ENCODE peak calls at places on chromosomes 16 and 17, in four cellular contexts. B, L, W and O are unnamed samples.

GRCh38 chr16:85308585-85309540 is 196.6 kb upstream of the CIBAR2 start:
- DNase-seq in B (no peak), L (no peak), W (no peak), O (no peak)

GRCh38 chr16:83100679-83101078 is 473.9 kb downstream of the CDH13 start:
- DNase-seq in B (no peak), W (no peak), L (no peak), O (no peak)

GRCh38 chr17:46889992-46890564 is 32.9 kb upstream of the GOSR2 start:
- DNase-seq in W (no peak), L (no peak), B (no peak), O (no peak)

GRCh38 chr17:5942687-5943086 is 127.5 kb upstream of the WSCD1 start:
- DNase-seq in L (no peak), B (no peak), W (no peak), O (no peak)

GRCh38 chr16:70767377-70768204 is 33.4 kb downstream of the VAC14 start:
- DNase-seq in B (no peak), W (no peak), L (no peak), O (no peak)

GRCh38 chr17:55693244-55694216 is 29.1 kb downstream of the TMEM100 start:
- DNase-seq in W (no peak), B (no peak), L (no peak), O (no peak)

GRCh38 chr17:50682938-50683337 is 24.8 kb downstream of the ANKRD40 start:
- DNase-seq in B (no peak), L (no peak), W (no peak), O (no peak)

GRCh38 chr17:72850410-72850809 is 242.1 kb downstream of the SLC39A11 start:
- DNase-seq in W (no peak), B (peak), L (no peak), O (no peak)

GRCh38 chr17:14737984-14738651 is 437.2 kb downstream of the HS3ST3B1 start:
- DNase-seq in W (no peak), L (no peak), B (peak), O (no peak)

GRCh38 chr16:72224260-72224768 is 52.4 kb upstream of the PMFBP1 start:
- DNase-seq in L (no peak), B (no peak), W (no peak), O (no peak)

GRCh38 chr17:8500609-8501008 is 64.9 kb downstream of the NDEL1 start:
- DNase-seq in B (no peak), L (no peak), W (no peak), O (no peak)

GRCh38 chr17:32264140-32264799 is 1.4 kb upstream of the RHBDL3 start:
- DNase-seq in B (no peak), W (no peak), L (no peak), O (no peak)

GRCh38 chr16:67936876-67937605 is 391 bp upstream of the PSMB10 start:
- DNase-seq in L (no peak), W (no peak), B (no peak), O (no peak)

GRCh38 chr17:42275527-42276358 is 448 bp downstream of the STAT5B start:
- DNase-seq in W (no peak), B (no peak), L (no peak), O (no peak)

GRCh38 chr17:17693253-17693954 is 12.1 kb downstream of the RAI1 start:
- DNase-seq in B (no peak), W (peak), L (no peak), O (peak)

GRCh38 chr17:7356072-7356549 is 1.2 kb downstream of the TMEM95 start:
- DNase-seq in W (peak), L (peak), B (no peak), O (peak)

GRCh38 chr17:43530303-43531081 is 15.6 kb downstream of the ETV4 start:
- DNase-seq in W (no peak), L (no peak), B (peak), O (peak)

GRCh38 chr16:23499801-23500200 is 10.5 kb downstream of the GGA2 start:
- DNase-seq in W (peak), B (no peak), L (no peak), O (no peak)

GRCh38 chr17:28999216-28999615 is 6.6 kb downstream of the SEZ6 start:
- DNase-seq in L (no peak), W (no peak), B (no peak), O (peak)

GRCh38 chr17:56468840-56469239 is 124.7 kb upstream of the NOG start:
- DNase-seq in W (no peak), L (no peak), B (no peak), O (no peak)